ENCODE peak calls at places on chromosomes 12 and 14, in four cellular contexts. Z is Peyer's patch, Q is fibroblast of lung, W is tibial artery. O is an unnamed sample.

GRCh38 chr12:4934651-4935050 is 24.9 kb downstream of the KCNA1 start:
- DNase-seq in Z (no peak), Q (peak), W (no peak), O (peak)

GRCh38 chr12:130014485-130014807 is 110.6 kb upstream of the TMEM132D start:
- DNase-seq in Z (no peak), Q (no peak), W (no peak), O (no peak)

GRCh38 chr12:179131-179884 is 34.6 kb downstream of the SLC6A12 start:
- DNase-seq in Z (no peak), Q (no peak), W (no peak), O (no peak)

GRCh38 chr12:53751336-53752191 is at the start of gene CISTR:
- DNase-seq in Z (peak), Q (no peak), W (peak), O (no peak)

GRCh38 chr12:124303579-124304313 is 8.9 kb downstream of the RFLNA start:
- DNase-seq in Z (no peak), Q (no peak), W (no peak), O (no peak)

GRCh38 chr14:95046711-95047681 is 110.3 kb downstream of the DICER1 start:
- DNase-seq in Z (no peak), Q (no peak), W (peak), O (no peak)

GRCh38 chr14:33017016-33017415 is 78.3 kb downstream of the NPAS3 start:
- DNase-seq in Z (no peak), Q (no peak), W (no peak), O (no peak)

GRCh38 chr12:70444903-70445302 is 78.8 kb downstream of the KCNMB4 start:
- DNase-seq in Z (no peak), Q (no peak), W (no peak), O (no peak)

GRCh38 chr12:82694970-82695369 is 8.3 kb downstream of the TMTC2 start:
- DNase-seq in Z (no peak), Q (peak), W (no peak), O (no peak)

GRCh38 chr12:130200445-130200844 is 38.2 kb downstream of the FZD10 start:
- DNase-seq in Z (no peak), Q (no peak), W (no peak), O (no peak)

GRCh38 chr12:39393179-39393578 is 49.7 kb downstream of the KIF21A start:
- DNase-seq in Z (no peak), Q (no peak), W (no peak), O (no peak)

GRCh38 chr12:62435337-62436163 is 31.1 kb upstream of the MON2 start:
- DNase-seq in Z (peak), Q (peak), W (peak), O (peak)

GRCh38 chr14:31009836-31010618 is 15.4 kb upstream of the AP4S1 start:
- DNase-seq in Z (no peak), Q (no peak), W (no peak), O (no peak)
- TF ChIP-seq CTCF in Z (no peak), Q (no peak), W (no peak), O (no peak)

DNA sequence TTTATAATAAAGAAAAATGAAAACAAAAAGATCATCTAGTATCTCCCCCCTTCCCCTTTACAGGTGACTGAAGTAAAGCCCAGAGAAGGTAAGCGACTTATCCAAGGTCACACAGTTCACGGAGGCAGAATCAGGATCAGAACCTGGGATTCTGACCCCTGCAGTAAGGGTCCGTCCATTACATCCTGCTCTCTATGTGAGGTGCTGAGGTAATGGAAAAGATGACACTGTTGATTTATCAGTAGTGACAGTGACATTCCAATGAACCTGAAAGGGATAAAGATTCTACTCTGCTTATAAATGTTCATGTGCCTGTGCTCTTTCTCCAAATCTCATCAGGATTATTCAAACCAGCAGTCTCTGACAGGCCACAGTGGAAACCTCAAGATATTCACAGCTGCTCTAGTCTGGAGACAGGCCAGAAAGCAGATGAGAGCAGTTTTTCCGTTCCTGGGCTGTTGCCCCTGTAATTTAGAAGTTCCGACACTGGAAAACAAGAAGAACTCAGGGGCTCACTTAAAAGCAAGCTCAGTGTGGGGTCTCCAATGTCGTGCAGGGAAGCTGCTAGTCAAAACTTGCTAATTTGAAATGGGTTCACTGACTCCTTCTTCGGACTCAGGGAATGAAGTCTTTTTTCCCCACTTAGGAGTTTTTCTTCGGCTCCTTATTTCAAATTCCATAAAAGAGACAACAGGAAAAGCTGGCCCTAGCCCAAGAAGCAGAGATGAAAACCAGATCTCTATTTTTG is 131.7 kb upstream of the EEA1 start:
- DNase-seq in Z (no peak), Q (peak), W (no peak), O (peak)
- H3K27ac ChIP-seq in Z (no peak), Q (no peak), W (peak), O (no peak)

DNA sequence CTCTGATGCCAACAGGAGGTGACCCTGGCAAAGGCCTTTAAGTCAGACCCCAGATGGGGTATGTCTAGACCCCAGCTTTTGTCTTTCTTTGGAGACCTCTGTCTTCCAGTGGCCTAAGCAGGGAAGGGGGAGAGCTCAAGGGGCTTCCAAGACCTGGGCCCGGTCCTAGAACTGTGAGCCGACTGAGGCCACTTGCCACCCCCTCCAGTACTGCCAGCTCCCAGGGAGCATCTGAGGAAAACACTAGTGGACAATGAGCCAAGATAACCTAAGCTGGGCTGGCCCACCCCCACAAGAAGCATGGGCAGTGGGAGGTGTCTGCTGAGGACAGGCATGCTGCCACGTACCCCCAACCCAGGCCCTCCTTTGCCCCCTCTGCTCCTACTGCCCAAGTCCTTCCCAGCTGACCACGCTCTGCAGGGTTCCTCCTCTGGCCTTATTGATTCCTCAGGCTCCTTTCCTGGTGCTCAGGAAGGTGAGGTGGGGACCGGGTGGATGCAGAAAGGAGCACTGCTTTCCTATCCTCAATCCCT is 21.1 kb downstream of the VDR start:
- DNase-seq in Z (no peak), Q (no peak), W (peak), O (no peak)
- H3K4me3 ChIP-seq in Z (no peak), Q (no peak), W (no peak), O (no peak)

DNA sequence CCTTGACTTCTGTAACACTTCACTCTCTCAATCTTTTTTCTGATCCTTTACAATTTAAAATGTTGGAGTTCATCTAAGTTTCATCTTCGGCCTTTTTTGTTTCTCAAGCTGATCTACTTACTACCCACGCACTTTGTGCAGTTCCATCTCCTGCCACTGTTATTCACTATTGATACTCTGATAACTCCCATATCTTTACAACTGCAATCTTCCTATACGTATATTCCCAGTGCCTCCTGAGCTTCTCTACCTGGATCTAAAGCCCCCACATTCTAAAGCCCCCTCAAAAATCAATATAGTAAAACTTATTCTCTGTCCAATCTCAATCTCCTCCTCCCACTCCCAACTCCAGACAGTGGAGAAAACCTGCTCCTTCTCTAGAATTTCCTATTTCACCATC is 5.9 kb downstream of the ATG2B start:
- DNase-seq in Z (no peak), Q (no peak), W (no peak), O (no peak)
- TF ChIP-seq CTCF in Z (no peak), Q (no peak), W (no peak), O (peak)

GRCh38 chr12:12032260-12032761 is 38.4 kb upstream of the BCL2L14 start:
- DNase-seq in Z (no peak), Q (no peak), W (no peak), O (no peak)
- H3K27ac ChIP-seq in Z (no peak), Q (no peak), W (peak), O (no peak)

GRCh38 chr14:34059925-34060746 is 109.3 kb upstream of the EGLN3 start:
- DNase-seq in Z (no peak), Q (peak), W (peak), O (peak)
- H3K4me3 ChIP-seq in Z (peak), Q (peak), W (peak), O (peak)

GRCh38 chr12:55930771-55931316 is at the start of gene DGKA:
- DNase-seq in Z (peak), Q (peak), W (no peak), O (peak)
- TF ChIP-seq CTCF in Z (peak), Q (peak), W (peak), O (peak)

DNA sequence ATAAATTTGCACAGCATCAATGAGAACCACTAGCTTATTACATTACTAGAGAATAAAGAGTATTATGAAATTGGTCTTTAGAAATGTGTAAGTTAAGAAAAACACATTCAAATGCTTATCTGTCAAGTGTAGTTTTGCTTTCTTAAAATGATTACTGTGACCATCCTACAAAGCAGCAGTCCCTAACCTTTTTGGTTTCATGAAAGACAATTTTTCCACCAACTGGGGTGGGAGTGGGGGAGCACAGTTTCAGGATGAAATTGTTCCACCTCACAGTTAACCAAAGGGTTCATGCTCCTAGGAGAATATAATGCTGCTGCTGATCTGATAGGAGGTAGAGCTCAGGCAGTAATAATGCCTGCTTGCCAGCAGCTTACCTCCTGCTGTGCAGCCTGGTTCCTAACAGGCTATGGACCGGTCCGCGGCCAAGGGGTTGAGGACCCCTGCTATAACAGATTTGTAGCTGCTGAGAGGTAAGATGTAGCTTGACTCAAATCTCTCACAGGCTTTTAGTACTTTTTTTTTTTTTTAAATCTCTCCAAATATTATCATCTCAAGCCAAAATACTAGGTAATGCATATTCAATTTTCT is 45.4 kb downstream of the PPP4R3A start:
- DNase-seq in Z (no peak), Q (no peak), W (no peak), O (no peak)
- H3K27ac ChIP-seq in Z (no peak), Q (no peak), W (no peak), O (no peak)

GRCh38 chr12:17591113-17591512 is 498.9 kb downstream of the RERGL start:
- DNase-seq in Z (no peak), Q (no peak), W (no peak), O (no peak)

GRCh38 chr12:17593715-17594406 is 496.1 kb downstream of the RERGL start:
- DNase-seq in Z (no peak), Q (no peak), W (no peak), O (no peak)

GRCh38 chr12:17592472-17592871 is 497.5 kb downstream of the RERGL start:
- DNase-seq in Z (no peak), Q (no peak), W (no peak), O (no peak)

DNA sequence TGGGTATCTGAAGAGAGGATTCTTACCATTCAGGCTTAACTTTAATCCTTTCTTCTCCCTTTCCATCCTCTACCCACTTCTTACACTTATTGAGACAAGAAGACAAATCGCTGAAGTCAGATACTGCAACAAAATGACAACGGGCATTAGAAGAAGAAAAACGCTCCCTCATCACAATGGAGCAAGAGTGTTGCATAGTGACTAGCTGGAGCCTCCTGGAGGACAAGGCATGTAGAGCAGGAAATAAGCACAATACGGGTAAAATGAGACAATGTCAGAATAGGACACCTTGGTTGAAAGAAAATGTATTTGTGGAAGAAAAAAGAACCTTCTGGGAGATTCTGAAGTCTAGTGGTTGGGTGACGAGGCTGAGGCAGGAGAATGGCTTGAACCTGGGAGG is 501.0 kb downstream of the RERGL start:
- DNase-seq in Z (no peak), Q (peak), W (no peak), O (no peak)
- H3K4me3 ChIP-seq in Z (no peak), Q (no peak), W (no peak), O (no peak)

O was measured in brain microvascular endothelial cell.